ENCODE peak calls at places on chromosomes 2 and 18, in ten cellular contexts. A, N, U, G, T, E, C, R, P and H are unnamed samples.

GRCh38 chr2:129922571-129923264 is 56.7 kb upstream of the RAB6C start:
- DNase-seq in R (no peak), E (no peak), P (no peak), T (no peak), C (no peak), A (no peak), N (no peak), G (no peak), U (no peak), H (no peak)

GRCh38 chr2:233210843-233211600 is 40.5 kb upstream of the ATG16L1 start:
- DNase-seq in A (peak; percentile 44), R (no peak), U (peak; percentile 75), N (no peak), E (peak; percentile 92), G (peak; percentile 90), C (no peak), P (no peak), T (peak; percentile 91), H (peak; percentile 67)

GRCh38 chr2:78541451-78542267 is 483.8 kb upstream of the REG3G start:
- DNase-seq in U (no peak), A (no peak), P (no peak), R (no peak), T (no peak), C (no peak), G (no peak), E (no peak), N (no peak), H (peak; percentile 42)

GRCh38 chr2:27909901-27910300 is 19.4 kb downstream of the BABAM2 start:
- DNase-seq in C (no peak), U (no peak), G (no peak), T (no peak), N (no peak), E (no peak), P (no peak), A (no peak), R (no peak), H (no peak)

GRCh38 chr18:39591647-39592046 is 2026.0 kb upstream of the CELF4 start:
- DNase-seq in A (no peak), T (no peak), P (no peak), G (no peak), E (no peak), N (no peak), U (no peak), R (no peak), C (no peak), H (no peak)

GRCh38 chr2:96103906-96104861 is 12.2 kb downstream of the ADRA2B start:
- DNase-seq in R (peak; percentile 1), U (peak; percentile 48), A (no peak), G (no peak), E (no peak), C (no peak), T (no peak), N (no peak), P (no peak), H (peak; percentile 12)

GRCh38 chr2:28979041-28979440 is 2.1 kb upstream of the TOGARAM2 start:
- DNase-seq in N (no peak), G (no peak), T (no peak), R (no peak), C (no peak), U (no peak), E (no peak), A (no peak), P (no peak), H (no peak)

GRCh38 chr2:226799976-226800940 is 638 bp upstream of the IRS1 start:
- DNase-seq in N (no peak), P (no peak), A (peak; percentile 30), E (peak; percentile 57), R (no peak), C (no peak), U (peak; percentile 51), G (peak; percentile 23), T (peak; percentile 42), H (peak; percentile 30)

GRCh38 chr2:149617476-149617875 is 29.9 kb upstream of the MMADHC start:
- DNase-seq in R (no peak), C (no peak), N (no peak), G (peak; percentile 41), T (peak; percentile 53), U (no peak), A (no peak), E (peak; percentile 51), P (no peak), H (no peak)

GRCh38 chr2:43837033-43837432 is 1.6 kb downstream of the ABCG5 start:
- DNase-seq in G (no peak), R (no peak), A (no peak), C (no peak), P (no peak), E (no peak), N (no peak), T (no peak), U (no peak), H (no peak)

GRCh38 chr2:178730049-178730448 is 77.2 kb downstream of the TTN start:
- DNase-seq in N (no peak), U (no peak), G (no peak), C (no peak), P (no peak), E (no peak), T (no peak), R (no peak), A (no peak), H (no peak)

GRCh38 chr2:158025263-158025996 is 76.2 kb upstream of the UPP2 start:
- DNase-seq in E (peak; percentile 74), R (no peak), G (peak; percentile 89), T (peak; percentile 76), A (no peak), N (no peak), C (no peak), U (no peak), P (no peak), H (no peak)

GRCh38 chr2:202069189-202070050 is 3.6 kb upstream of the KIAA2012 start:
- DNase-seq in P (no peak), G (no peak), U (no peak), C (no peak), T (no peak), R (no peak), E (no peak), A (no peak), N (no peak), H (no peak)

GRCh38 chr2:168456526-168457176 is 579 bp downstream of the CERS6 start:
- DNase-seq in A (no peak), G (peak; percentile 50), U (peak; percentile 36), R (peak; percentile 62), T (peak; percentile 42), E (peak; percentile 63), N (no peak), P (peak; percentile 46), C (no peak), H (peak; percentile 66)

GRCh38 chr2:44550571-44550970 is 188.8 kb downstream of the CAMKMT start:
- DNase-seq in G (peak; percentile 26), R (no peak), T (no peak), A (no peak), E (peak; percentile 72), C (peak; percentile 18), P (no peak), N (no peak), U (no peak), H (no peak)

GRCh38 chr2:143426296-143426695 is 297.1 kb downstream of the ARHGAP15 start:
- DNase-seq in N (no peak), P (no peak), E (peak; percentile 96), R (no peak), C (no peak), A (no peak), U (no peak), G (peak; percentile 86), T (peak; percentile 94), H (no peak)

GRCh38 chr18:70243131-70243530 is 37.6 kb upstream of the RTTN start:
- DNase-seq in P (no peak), T (no peak), R (no peak), N (no peak), G (no peak), E (no peak), U (no peak), A (no peak), C (no peak), H (no peak)

GRCh38 chr2:133986076-133986837 is 267.6 kb upstream of the MGAT5 start:
- DNase-seq in P (no peak), T (peak; percentile 47), U (no peak), A (no peak), C (no peak), R (no peak), G (peak; percentile 52), E (peak; percentile 20), N (no peak), H (no peak)

GRCh38 chr2:105406221-105406620 is 7.4 kb upstream of the FHL2 start:
- DNase-seq in U (no peak), T (peak; percentile 93), C (no peak), N (no peak), A (no peak), R (no peak), G (peak; percentile 90), P (no peak), E (peak; percentile 95), H (no peak)

GRCh38 chr18:45708831-45709230 is 15.2 kb upstream of the SLC14A1 start:
- DNase-seq in A (no peak), R (no peak), U (no peak), G (no peak), N (no peak), P (no peak), C (no peak), T (no peak), E (no peak), H (no peak)

GRCh38 chr2:130966149-130967019 is 126.9 kb downstream of the FAM168B start:
- DNase-seq in C (no peak), P (no peak), R (no peak), T (no peak), G (no peak), N (no peak), E (no peak), U (no peak), A (no peak), H (no peak)

GRCh38 chr2:159382447-159383028 is 96.0 kb upstream of the WDSUB1 start:
- DNase-seq in C (no peak), P (no peak), G (no peak), U (no peak), T (no peak), A (no peak), R (no peak), N (no peak), E (no peak), H (no peak)

GRCh38 chr18:2657788-2658458 is 2.4 kb downstream of the SMCHD1 start:
- DNase-seq in A (no peak), R (no peak), N (no peak), E (peak; percentile 82), T (peak; percentile 91), G (peak; percentile 75), U (no peak), C (peak; percentile 32), P (no peak), H (no peak)

GRCh38 chr2:138829326-138829725 is 49.1 kb upstream of the NXPH2 start:
- DNase-seq in G (peak; percentile 8), P (no peak), C (peak; percentile 9), A (no peak), U (no peak), T (peak; percentile 17), E (peak; percentile 50), N (no peak), R (peak; percentile 34), H (peak; percentile 69)

GRCh38 chr2:26913599-26914285 is 56.7 kb upstream of the MAPRE3 start:
- DNase-seq in R (no peak), N (no peak), G (peak; percentile 26), U (no peak), C (no peak), A (no peak), P (no peak), E (no peak), T (peak; percentile 17), H (no peak)

GRCh38 chr2:42063383-42064171 is 15.8 kb downstream of the PKDCC start:
- DNase-seq in C (no peak), U (no peak), A (no peak), P (no peak), E (peak; percentile 29), R (no peak), T (peak; percentile 78), N (no peak), G (peak; percentile 55), H (no peak)

GRCh38 chr2:172462393-172463381 is 35.3 kb downstream of the ITGA6 start:
- DNase-seq in C (peak; percentile 20), U (no peak), A (no peak), P (no peak), T (no peak), R (no peak), N (no peak), G (no peak), E (no peak), H (no peak)

GRCh38 chr2:207523005-207523404 is 6.8 kb upstream of the CREB1 start:
- DNase-seq in G (no peak), P (no peak), C (no peak), U (no peak), N (no peak), R (no peak), T (no peak), E (no peak), A (no peak), H (no peak)